ENCODE peak calls at places on chromosome 18, in four cellular contexts. One of them, this sample, is unnamed.

GRCh38 chr18:6940451-6940970 is 177.1 kb downstream of the LAMA1 start:
- DNase-seq in transverse colon: no peak
- DNase-seq in tibial nerve: no peak
- DNase-seq in adrenal gland: no peak
- DNase-seq in this sample: no peak

GRCh38 chr18:56576826-56577573 is 61.4 kb downstream of the TXNL1 start:
- DNase-seq in adrenal gland: no peak
- DNase-seq in tibial nerve: no peak
- DNase-seq in transverse colon: no peak
- DNase-seq in this sample: no peak

GRCh38 chr18:62716679-62717058 is 1.3 kb downstream of the PHLPP1 start:
- DNase-seq in adrenal gland: peak; percentile 67
- DNase-seq in tibial nerve: no peak
- DNase-seq in transverse colon: peak; percentile 63
- DNase-seq in this sample: peak; percentile 92

GRCh38 chr18:48546411-48546810 is 7.6 kb downstream of the CTIF start:
- DNase-seq in transverse colon: no peak
- DNase-seq in adrenal gland: no peak
- DNase-seq in tibial nerve: no peak
- DNase-seq in this sample: no peak

GRCh38 chr18:67417864-67418523 is 98.5 kb downstream of the DSEL start:
- DNase-seq in adrenal gland: peak; percentile 37
- DNase-seq in tibial nerve: no peak
- DNase-seq in transverse colon: no peak
- DNase-seq in this sample: no peak

GRCh38 chr18:12679183-12679786 is 21.4 kb upstream of the SPIRE1 start:
- DNase-seq in adrenal gland: peak; percentile 33
- DNase-seq in transverse colon: peak; percentile 22
- DNase-seq in tibial nerve: no peak
- DNase-seq in this sample: peak; percentile 79

GRCh38 chr18:57502624-57503023 is 67.5 kb downstream of the ONECUT2 start:
- DNase-seq in transverse colon: no peak
- DNase-seq in adrenal gland: no peak
- DNase-seq in tibial nerve: no peak
- DNase-seq in this sample: no peak

GRCh38 chr18:68234115-68234514 is 480.8 kb downstream of the TMX3 start:
- DNase-seq in tibial nerve: no peak
- DNase-seq in transverse colon: no peak
- DNase-seq in adrenal gland: no peak
- DNase-seq in this sample: no peak

GRCh38 chr18:37492952-37493351 is 72.6 kb downstream of the CELF4 start:
- DNase-seq in tibial nerve: no peak
- DNase-seq in adrenal gland: no peak
- DNase-seq in transverse colon: no peak
- DNase-seq in this sample: no peak

GRCh38 chr18:50830544-50830943 is 10.7 kb upstream of the MRO start:
- DNase-seq in adrenal gland: no peak
- DNase-seq in tibial nerve: no peak
- DNase-seq in transverse colon: no peak
- DNase-seq in this sample: no peak

GRCh38 chr18:28903366-28903765 is 726.4 kb upstream of the CDH2 start:
- DNase-seq in transverse colon: no peak
- DNase-seq in adrenal gland: no peak
- DNase-seq in tibial nerve: no peak
- DNase-seq in this sample: no peak

GRCh38 chr18:10475633-10476388 is 21.4 kb downstream of the APCDD1 start:
- DNase-seq in tibial nerve: no peak
- DNase-seq in transverse colon: no peak
- DNase-seq in adrenal gland: no peak
- DNase-seq in this sample: no peak

GRCh38 chr18:62201870-62202269 is 14.8 kb downstream of the RELCH start:
- DNase-seq in tibial nerve: no peak
- DNase-seq in transverse colon: no peak
- DNase-seq in adrenal gland: no peak
- DNase-seq in this sample: no peak

GRCh38 chr18:32373995-32374394 is 96.7 kb downstream of the GAREM1 start:
- DNase-seq in adrenal gland: peak; percentile 56
- DNase-seq in tibial nerve: no peak
- DNase-seq in transverse colon: peak; percentile 61
- DNase-seq in this sample: no peak

GRCh38 chr18:3664563-3665178 is 214.7 kb downstream of the TGIF1 start:
- DNase-seq in transverse colon: no peak
- DNase-seq in tibial nerve: no peak
- DNase-seq in adrenal gland: no peak
- DNase-seq in this sample: no peak

GRCh38 chr18:63180971-63181376 is 138.6 kb downstream of the BCL2 start:
- DNase-seq in transverse colon: no peak
- DNase-seq in adrenal gland: no peak
- DNase-seq in tibial nerve: no peak
- DNase-seq in this sample: no peak

GRCh38 chr18:64110692-64111480 is 38.0 kb downstream of the LINC00305 start:
- DNase-seq in transverse colon: no peak
- DNase-seq in tibial nerve: no peak
- DNase-seq in adrenal gland: no peak
- DNase-seq in this sample: no peak

GRCh38 chr18:10420561-10421352 is 33.7 kb upstream of the APCDD1 start:
- DNase-seq in tibial nerve: no peak
- DNase-seq in adrenal gland: no peak
- DNase-seq in transverse colon: no peak
- DNase-seq in this sample: no peak

GRCh38 chr18:29501952-29502351 is 1325.0 kb upstream of the CDH2 start:
- DNase-seq in transverse colon: no peak
- DNase-seq in tibial nerve: no peak
- DNase-seq in adrenal gland: no peak
- DNase-seq in this sample: no peak

GRCh38 chr18:3114026-3114425 is 101.1 kb upstream of the LPIN2 start:
- DNase-seq in adrenal gland: no peak
- DNase-seq in transverse colon: peak; percentile 17
- DNase-seq in tibial nerve: no peak
- DNase-seq in this sample: no peak

GRCh38 chr18:6313427-6313826 is 101.3 kb downstream of the L3MBTL4 start:
- DNase-seq in adrenal gland: no peak
- DNase-seq in tibial nerve: no peak
- DNase-seq in transverse colon: no peak
- DNase-seq in this sample: no peak

GRCh38 chr18:41967680-41968079 is 12.6 kb downstream of the PIK3C3 start:
- DNase-seq in transverse colon: no peak
- DNase-seq in tibial nerve: no peak
- DNase-seq in adrenal gland: no peak
- DNase-seq in this sample: no peak

GRCh38 chr18:55354795-55355194 is 233.2 kb downstream of the TCF4 start:
- DNase-seq in tibial nerve: no peak
- DNase-seq in adrenal gland: no peak
- DNase-seq in transverse colon: no peak
- DNase-seq in this sample: no peak

GRCh38 chr18:61397222-61397621 is 64.0 kb downstream of the CDH20 start:
- DNase-seq in adrenal gland: no peak
- DNase-seq in transverse colon: no peak
- DNase-seq in tibial nerve: no peak
- DNase-seq in this sample: no peak

GRCh38 chr18:27585602-27586173 is 400.6 kb upstream of the CHST9 start:
- DNase-seq in tibial nerve: no peak
- DNase-seq in transverse colon: peak; percentile 21
- DNase-seq in adrenal gland: no peak
- DNase-seq in this sample: no peak

GRCh38 chr18:58638446-58638845 is 9.6 kb upstream of the ALPK2 start:
- DNase-seq in transverse colon: no peak
- DNase-seq in adrenal gland: no peak
- DNase-seq in tibial nerve: no peak
- DNase-seq in this sample: no peak

GRCh38 chr18:58977223-58977622 is 112.5 kb downstream of the ZNF532 start:
- DNase-seq in adrenal gland: no peak
- DNase-seq in transverse colon: no peak
- DNase-seq in tibial nerve: no peak
- DNase-seq in this sample: no peak

GRCh38 chr18:38297910-38298309 is 732.3 kb upstream of the CELF4 start:
- DNase-seq in transverse colon: no peak
- DNase-seq in adrenal gland: no peak
- DNase-seq in tibial nerve: no peak
- DNase-seq in this sample: no peak

GRCh38 chr18:13558132-13558531 is 168.2 kb downstream of the FAM210A start:
- DNase-seq in adrenal gland: no peak
- DNase-seq in transverse colon: no peak
- DNase-seq in tibial nerve: no peak
- DNase-seq in this sample: no peak

GRCh38 chr18:13455960-13456471 is 237.5 kb downstream of the LDLRAD4 start:
- DNase-seq in adrenal gland: no peak
- DNase-seq in transverse colon: no peak
- DNase-seq in tibial nerve: no peak
- DNase-seq in this sample: no peak

GRCh38 chr18:28127763-28128737 is 48.9 kb downstream of the CDH2 start:
- DNase-seq in tibial nerve: no peak
- DNase-seq in adrenal gland: no peak
- DNase-seq in transverse colon: no peak
- DNase-seq in this sample: no peak

GRCh38 chr18:27942706-27943105 is 234.2 kb downstream of the CDH2 start:
- DNase-seq in transverse colon: no peak
- DNase-seq in adrenal gland: no peak
- DNase-seq in tibial nerve: no peak
- DNase-seq in this sample: no peak

GRCh38 chr18:49561377-49562193 is at the start of gene LIPG:
- DNase-seq in transverse colon: peak; percentile 85
- DNase-seq in tibial nerve: no peak
- DNase-seq in adrenal gland: peak; percentile 19
- DNase-seq in this sample: no peak
- TF ChIP-seq POLR2A in transverse colon: peak; percentile 85
- TF ChIP-seq POLR2A in tibial nerve: no peak
- TF ChIP-seq POLR2A in adrenal gland: no peak
- TF ChIP-seq POLR2A in this sample: no peak

DNA sequence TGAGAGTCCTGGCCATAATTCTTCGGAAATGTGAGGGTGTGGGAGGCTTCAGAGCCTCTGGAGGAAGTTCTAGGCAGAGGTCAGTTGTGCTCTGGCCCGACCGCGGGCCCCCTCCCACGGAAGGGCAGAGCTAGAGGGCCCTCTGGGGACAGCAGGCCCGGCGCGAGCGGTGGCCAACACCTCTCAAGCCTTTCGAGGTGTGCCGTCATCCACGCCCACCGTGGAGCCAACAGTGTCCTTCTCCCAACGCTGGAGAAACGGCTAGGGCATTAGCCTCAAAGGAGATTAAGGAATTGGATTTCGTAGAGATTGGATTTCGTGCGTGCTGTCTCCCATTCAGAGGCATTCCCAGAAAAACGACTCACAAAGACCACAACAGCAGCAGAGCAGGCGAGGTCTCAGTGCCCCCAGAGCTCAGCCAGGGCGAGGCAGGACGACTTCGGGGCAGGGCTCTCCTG is 2.1 kb upstream of the MTCL1 start:
- DNase-seq in tibial nerve: no peak
- DNase-seq in adrenal gland: no peak
- DNase-seq in transverse colon: no peak
- DNase-seq in this sample: no peak
- H3K27me3 ChIP-seq in tibial nerve: no peaks in the 10 kb centered on the region
- H3K27me3 ChIP-seq in adrenal gland: no peaks in the 10 kb centered on the region
- H3K27me3 ChIP-seq in transverse colon: peaks cover 86% of the 10 kb centered on the region
- H3K27me3 ChIP-seq in this sample: peaks cover 30% of the 10 kb centered on the region

GRCh38 chr18:79933765-79934164 is 17.7 kb downstream of the SLC66A2 start:
- DNase-seq in transverse colon: peak; percentile 71
- DNase-seq in tibial nerve: no peak
- DNase-seq in adrenal gland: no peak
- DNase-seq in this sample: peak; percentile 37

GRCh38 chr18:79934311-79935097 is 16.9 kb downstream of the SLC66A2 start:
- DNase-seq in tibial nerve: no peak
- DNase-seq in transverse colon: peak; percentile 62
- DNase-seq in adrenal gland: no peak
- DNase-seq in this sample: peak; percentile 51

GRCh38 chr18:79935499-79935898 is 16.0 kb downstream of the SLC66A2 start:
- DNase-seq in tibial nerve: no peak
- DNase-seq in transverse colon: peak; percentile 5
- DNase-seq in adrenal gland: no peak
- DNase-seq in this sample: no peak

GRCh38 chr18:79935098-79935480 is 16.4 kb downstream of the SLC66A2 start:
- DNase-seq in tibial nerve: no peak
- DNase-seq in adrenal gland: no peak
- DNase-seq in transverse colon: peak; percentile 5
- DNase-seq in this sample: no peak

GRCh38 chr18:79932907-79933306 is 18.5 kb downstream of the SLC66A2 start:
- DNase-seq in adrenal gland: no peak
- DNase-seq in transverse colon: no peak
- DNase-seq in tibial nerve: no peak
- DNase-seq in this sample: no peak
- H3K9me3 ChIP-seq in adrenal gland: peaks cover 27% of the 10 kb centered on the region
- H3K9me3 ChIP-seq in transverse colon: peaks cover 35% of the 10 kb centered on the region
- H3K9me3 ChIP-seq in tibial nerve: peaks cover 3% of the 10 kb centered on the region
- H3K9me3 ChIP-seq in this sample: peaks cover 69% of the 10 kb centered on the region

GRCh38 chr18:76450912-76451421 is 44.1 kb downstream of the ZNF516 start:
- DNase-seq in adrenal gland: peak; percentile 69
- DNase-seq in tibial nerve: no peak
- DNase-seq in transverse colon: peak; percentile 42
- DNase-seq in this sample: peak; percentile 84
- TF ChIP-seq POLR2A in adrenal gland: peak; percentile 55
- TF ChIP-seq POLR2A in tibial nerve: no peak
- TF ChIP-seq POLR2A in transverse colon: no peak
- TF ChIP-seq POLR2A in this sample: no peak

DNA sequence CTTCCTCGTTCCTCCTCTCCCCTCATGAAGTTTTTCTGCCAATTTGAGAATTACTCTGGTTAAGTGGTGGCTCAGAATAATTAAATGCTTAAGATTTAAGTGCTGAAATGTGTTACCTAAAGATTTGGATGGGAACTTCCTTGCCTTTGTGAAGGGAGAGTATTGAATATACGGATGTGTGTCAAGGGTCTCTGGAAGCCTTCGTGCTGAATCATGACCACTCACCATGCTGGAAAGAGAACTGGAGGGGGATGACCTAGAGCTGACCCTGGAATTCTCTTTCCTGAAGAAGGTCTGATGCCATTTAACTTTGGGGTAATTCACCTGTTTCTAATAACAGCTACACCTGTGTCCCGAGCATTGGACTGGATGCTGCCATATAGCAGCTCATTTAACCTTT is 2.2 kb downstream of the MOCOS start:
- DNase-seq in tibial nerve: no peak
- DNase-seq in adrenal gland: no peak
- DNase-seq in transverse colon: no peak
- DNase-seq in this sample: no peak
- H3K27me3 ChIP-seq in tibial nerve: no peaks in the 10 kb centered on the region
- H3K27me3 ChIP-seq in adrenal gland: no peaks in the 10 kb centered on the region
- H3K27me3 ChIP-seq in transverse colon: no peaks in the 10 kb centered on the region
- H3K27me3 ChIP-seq in this sample: peaks cover 16% of the 10 kb centered on the region

DNA sequence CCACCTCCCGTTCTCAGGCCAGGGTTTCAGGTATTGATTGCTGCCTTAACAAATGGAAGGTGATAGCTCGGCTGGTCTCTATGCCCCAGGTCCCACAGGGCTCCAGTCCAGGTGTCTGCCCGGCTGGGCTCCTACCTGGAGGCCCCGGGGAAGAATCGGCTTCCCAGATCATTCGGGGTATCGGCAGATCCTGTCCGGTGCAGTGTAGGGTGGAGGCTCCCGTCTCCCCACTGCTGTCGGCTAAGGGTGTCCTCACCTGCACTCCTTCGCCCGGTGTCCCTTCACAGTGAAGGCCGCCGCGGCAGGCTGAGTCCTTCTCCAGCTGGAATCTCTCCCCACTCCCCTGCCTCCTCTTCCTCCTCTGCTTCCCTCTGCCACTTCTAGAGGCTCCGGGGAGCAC is 573.9 kb upstream of the SALL3 start:
- DNase-seq in adrenal gland: no peak
- DNase-seq in transverse colon: no peak
- DNase-seq in tibial nerve: no peak
- DNase-seq in this sample: peak; percentile 56
- H3K9me3 ChIP-seq in adrenal gland: no peaks in the 10 kb centered on the region
- H3K9me3 ChIP-seq in transverse colon: no peaks in the 10 kb centered on the region
- H3K9me3 ChIP-seq in tibial nerve: no peaks in the 10 kb centered on the region
- H3K9me3 ChIP-seq in this sample: no peaks in the 10 kb centered on the region

GRCh38 chr18:75247601-75248421 is 37.2 kb downstream of the TSHZ1 start:
- DNase-seq in adrenal gland: no peak
- DNase-seq in tibial nerve: no peak
- DNase-seq in transverse colon: no peak
- DNase-seq in this sample: no peak
- TF ChIP-seq POLR2A in adrenal gland: peak; percentile 36
- TF ChIP-seq POLR2A in tibial nerve: peak; percentile 18
- TF ChIP-seq POLR2A in transverse colon: no peak
- TF ChIP-seq POLR2A in this sample: no peak

This sample was measured in spleen.